ENCODE peak calls at places on chromosomes 4 and X, in nine cellular contexts. E is stimulated activated CD4-positive, alpha-beta T cell treated with anti-CD3 and anti-CD28 coated beads, TNF-alpha, amount 100 ng/mL, for 48 hours; I is stimulated activated CD8-positive, alpha-beta memory T cell treated with anti-CD3 and anti-CD28 coated beads, Interleukin-2, amount 100 ng/mL, for 48 hours; M is NCI-H69; X is aorta; Q is ELR; C is EL; T is upper lobe of right lung; G is activated T-helper 9 cell treated with anti-CD3 and anti-CD28 coated beads, Interleukin-2, amount 50 U/mL, for 16 hours. O is an unnamed sample.

GRCh38 chr4:140724780-140725179 is 31.4 kb downstream of the TBC1D9 start:
- DNase-seq in M (no peak), X (no peak), I (no peak), G (no peak), E (no peak), Q (no peak), T (no peak), C (no peak), O (no peak)

GRCh38 chr4:3302164-3302785 is 9.5 kb downstream of the RGS12 start:
- DNase-seq in X (peak), T (peak), Q (no peak), E (no peak), I (peak), G (peak), M (no peak), C (no peak), O (no peak)

GRCh38 chr4:9880411-9881197 is 99.2 kb downstream of the DRD5 start:
- DNase-seq in I (no peak), G (no peak), E (no peak), T (no peak), Q (no peak), X (no peak), M (no peak), C (no peak), O (no peak)

GRCh38 chrX:39922497-39922896 is 175.3 kb downstream of the BCOR start:
- DNase-seq in I (no peak), X (no peak), C (no peak), M (no peak), T (no peak), G (no peak), Q (no peak), E (no peak), O (no peak)

GRCh38 chr4:120517966-120518365 is 404.6 kb downstream of the PRDM5 start:
- DNase-seq in I (no peak), E (no peak), C (peak), M (peak), G (no peak), X (no peak), T (no peak), Q (peak), O (peak)

GRCh38 chr4:13546855-13547562 is 2.7 kb upstream of the NKX3-2 start:
- DNase-seq in M (peak), I (no peak), T (no peak), G (no peak), X (peak), Q (no peak), E (no peak), C (no peak), O (peak)

GRCh38 chr4:118755438-118756226 is 70.4 kb downstream of the METTL14 start:
- DNase-seq in C (no peak), G (no peak), I (no peak), M (no peak), X (no peak), T (no peak), Q (no peak), E (no peak), O (no peak)

GRCh38 chr4:93791570-93792195 is 36.9 kb upstream of the ATOH1 start:
- DNase-seq in X (no peak), E (peak), M (peak), C (peak), G (no peak), Q (peak), I (peak), T (no peak), O (peak)

GRCh38 chr4:18847276-18847890 is 825.8 kb upstream of the LCORL start:
- DNase-seq in Q (peak), C (peak), G (no peak), E (no peak), X (no peak), I (no peak), M (peak), T (no peak), O (peak)

GRCh38 chr4:36081185-36081584 is 163.1 kb downstream of the ARAP2 start:
- DNase-seq in C (no peak), T (no peak), E (no peak), X (no peak), I (no peak), M (no peak), Q (peak), G (no peak), O (no peak)

GRCh38 chr4:184644553-184645307 is 4.5 kb downstream of the CASP3 start:
- DNase-seq in E (no peak), X (no peak), G (no peak), M (peak), I (no peak), C (peak), T (no peak), Q (peak), O (no peak)

GRCh38 chr4:6345096-6345830 is 75.6 kb downstream of the WFS1 start:
- DNase-seq in I (no peak), Q (no peak), T (no peak), G (no peak), E (no peak), C (no peak), M (no peak), X (peak), O (no peak)

GRCh38 chrX:18428006-18428405 is 2.6 kb downstream of the CDKL5 start:
- DNase-seq in G (no peak), X (no peak), E (no peak), I (no peak), M (no peak), Q (no peak), C (no peak), T (no peak), O (no peak)

GRCh38 chr4:87270144-87270543 is 49.7 kb upstream of the KLHL8 start:
- DNase-seq in C (peak), I (no peak), M (peak), X (no peak), G (no peak), E (no peak), T (no peak), Q (peak), O (peak)

GRCh38 chrX:70434352-70434866 is 10.2 kb upstream of the DLG3 start:
- DNase-seq in E (no peak), Q (peak), X (peak), G (peak), T (peak), I (peak), M (peak), C (peak), O (peak)

GRCh38 chr4:126385954-126386353 is 1071.2 kb downstream of the FAT4 start:
- DNase-seq in C (no peak), I (no peak), X (no peak), M (no peak), T (no peak), G (no peak), E (no peak), Q (no peak), O (no peak)

GRCh38 chr4:41745292-41746024 is 3.1 kb downstream of the PHOX2B start:
- DNase-seq in X (no peak), C (no peak), E (no peak), Q (no peak), T (no peak), M (no peak), G (no peak), I (no peak), O (no peak)

GRCh38 chr4:2940267-2941137 is 22.7 kb downstream of the NOP14 start:
- DNase-seq in T (no peak), X (peak), G (no peak), M (no peak), C (no peak), I (no peak), Q (no peak), E (no peak), O (no peak)

GRCh38 chr4:145785391-145786008 is 105.6 kb downstream of the C4orf51 start:
- DNase-seq in Q (no peak), I (no peak), E (no peak), X (no peak), G (no peak), T (no peak), C (no peak), M (no peak), O (no peak)